ENCODE peak calls at places on chromosomes 3 and 15, in five cellular contexts. H, K, I, U and N are unnamed samples. For H3K36me3 and H3K27me3, the result is how much of the 10 kb centered on the place peaks cover.

GRCh38 chr3:70488816-70489215 is 176.4 kb upstream of the MDFIC2 start:
- DNase-seq in U (no peak), K (no peak), H (no peak), I (no peak), N (no peak)

GRCh38 chr3:138070006-138070405 is 45.4 kb downstream of the DZIP1L start:
- DNase-seq in U (no peak), I (no peak), H (no peak), K (no peak), N (no peak)

GRCh38 chr3:146387566-146387965 is 81.8 kb downstream of the PLSCR2 start:
- DNase-seq in U (no peak), H (no peak), I (no peak), K (no peak), N (peak)

GRCh38 chr3:136733317-136733833 is 18.8 kb downstream of the STAG1 start:
- DNase-seq in K (peak), U (no peak), I (no peak), H (no peak), N (peak)

GRCh38 chr3:161851941-161852566 is 355.4 kb downstream of the OTOL1 start:
- DNase-seq in H (no peak), K (peak), I (no peak), U (peak), N (peak)

GRCh38 chr3:183586477-183586876 is 31.0 kb upstream of the KLHL6 start:
- DNase-seq in U (no peak), H (no peak), I (peak), K (no peak), N (no peak)

GRCh38 chr3:72665701-72666443 is 182.4 kb downstream of the SHQ1 start:
- DNase-seq in U (peak), K (no peak), I (no peak), H (no peak), N (peak)

GRCh38 chr15:83310521-83311456 is 26.3 kb upstream of the BNC1 start:
- DNase-seq in K (no peak), U (no peak), I (no peak), H (no peak), N (peak)

DNA sequence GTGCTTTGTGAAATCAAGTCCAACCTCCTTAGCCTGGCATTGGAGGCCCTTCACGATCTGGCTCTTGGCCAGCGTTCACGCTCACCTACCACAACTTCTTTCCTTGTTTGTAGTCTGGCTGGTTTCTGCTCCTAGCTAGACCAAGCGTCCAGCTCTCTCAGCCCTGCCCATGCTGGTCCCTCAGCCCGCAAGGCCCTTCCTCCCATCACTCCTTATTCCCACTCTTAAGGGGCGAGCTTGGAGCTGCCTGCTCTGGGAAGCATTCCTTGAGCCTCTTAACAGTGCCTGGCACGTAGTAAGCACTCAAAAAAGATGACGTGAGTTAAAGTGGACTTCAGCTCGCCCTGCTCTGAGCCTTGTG is 8.7 kb downstream of the SLC6A6 start:
- DNase-seq in U (no peak), K (no peak), H (no peak), I (no peak), N (no peak)
- H3K36me3 ChIP-seq in U (under half), K (under half), H (under half), I (under half), N (under half)

GRCh38 chr15:96088592-96088991 is 241.9 kb upstream of the NR2F2 start:
- DNase-seq in U (no peak), I (no peak), H (no peak), K (peak), N (no peak)

GRCh38 chr15:96089396-96090058 is 241.0 kb upstream of the NR2F2 start:
- DNase-seq in U (no peak), I (no peak), K (no peak), H (no peak), N (no peak)

GRCh38 chr15:96093063-96093462 is 237.4 kb upstream of the NR2F2 start:
- DNase-seq in U (no peak), H (no peak), I (no peak), K (peak), N (no peak)

GRCh38 chr15:96086164-96086563 is 244.3 kb upstream of the NR2F2 start:
- DNase-seq in K (no peak), U (no peak), I (no peak), H (no peak), N (no peak)

GRCh38 chr15:96087180-96087886 is 243.2 kb upstream of the NR2F2 start:
- DNase-seq in H (no peak), K (no peak), I (no peak), U (peak), N (no peak)
- H3K27me3 ChIP-seq in H (under half), K (under half), I (under half), U (under half), N (under half)

GRCh38 chr3:128748527-128748926 is 22.5 kb downstream of the RAB7A start:
- DNase-seq in H (no peak), I (no peak), U (no peak), K (no peak), N (no peak)
- H3K36me3 ChIP-seq in H (under half), I (under half), U (under half), K (under half), N (under half)

GRCh38 chr15:99999282-100000070 is 266.2 kb upstream of the LYSMD4 start:
- DNase-seq in K (no peak), I (peak), H (peak), U (no peak), N (no peak)

GRCh38 chr15:99998661-99999101 is 265.4 kb upstream of the LYSMD4 start:
- DNase-seq in H (peak), U (no peak), I (peak), K (peak), N (peak)

GRCh38 chr15:99994849-99995248 is 261.6 kb upstream of the LYSMD4 start:
- DNase-seq in K (no peak), U (no peak), H (peak), I (no peak), N (no peak)

GRCh38 chr15:99996667-99997066 is 263.4 kb upstream of the LYSMD4 start:
- DNase-seq in K (no peak), U (no peak), I (no peak), H (no peak), N (no peak)

GRCh38 chr15:99997112-99997651 is 263.9 kb upstream of the LYSMD4 start:
- DNase-seq in U (no peak), K (no peak), H (peak), I (peak), N (no peak)
- H3K27me3 ChIP-seq in U (under half), K (under half), H (under half), I (under half), N (under half)